ENCODE peak calls at places on chromosomes 3 and 15, in seven cellular contexts. Y is brain microvascular endothelial cell, I is nephron progenitor cell, J is SJSA1, T is right cardiac atrium, E is Karpas-422, Z is tibial nerve. F is an unnamed sample.

GRCh38 chr15:77495806-77496589 is 75.3 kb downstream of the HMG20A start:
- DNase-seq in Y (peak), I (no peak), J (peak), T (peak), E (no peak), Z (no peak), F (no peak)

GRCh38 chr3:12237912-12238650 is 50.8 kb upstream of the PPARG start:
- DNase-seq in Y (peak), I (no peak), J (peak), T (no peak), E (no peak), Z (no peak), F (no peak)

GRCh38 chr3:34139566-34139965 is 341.1 kb downstream of the PDCD6IP start:
- DNase-seq in Y (no peak), I (no peak), J (no peak), T (no peak), E (no peak), Z (no peak), F (no peak)

GRCh38 chr3:123817413-123817812 is 66.7 kb downstream of the MYLK start:
- DNase-seq in Y (no peak), I (no peak), J (no peak), T (no peak), E (no peak), Z (no peak), F (no peak)

GRCh38 chr15:70095387-70096214 is 2.1 kb downstream of the TLE3 start:
- DNase-seq in Y (no peak), I (peak), J (no peak), T (peak), E (peak), Z (no peak), F (peak)

GRCh38 chr3:147904421-147904820 is 495.3 kb downstream of the ZIC1 start:
- DNase-seq in Y (no peak), I (no peak), J (no peak), T (no peak), E (no peak), Z (no peak), F (no peak)

GRCh38 chr3:113275876-113276580 is 64.7 kb downstream of the BOC start:
- DNase-seq in Y (peak), I (peak), J (peak), T (peak), E (peak), Z (peak), F (no peak)

GRCh38 chr3:152298393-152299242 is 29.9 kb downstream of the MBNL1 start:
- DNase-seq in Y (peak), I (no peak), J (no peak), T (peak), E (peak), Z (no peak), F (peak)

GRCh38 chr15:76073554-76073953 is 13.8 kb downstream of the TMEM266 start:
- DNase-seq in Y (no peak), I (no peak), J (no peak), T (no peak), E (no peak), Z (no peak), F (no peak)

GRCh38 chr3:49869525-49870126 is at the start of gene CAMKV:
- DNase-seq in Y (no peak), I (peak), J (no peak), T (no peak), E (peak), Z (no peak), F (no peak)

GRCh38 chr3:185561958-185562357 is 9.6 kb upstream of the LIPH start:
- DNase-seq in Y (no peak), I (no peak), J (no peak), T (no peak), E (no peak), Z (no peak), F (peak)

GRCh38 chr15:68584704-68585573 is 6.1 kb downstream of the CORO2B start:
- DNase-seq in Y (no peak), I (no peak), J (no peak), T (peak), E (no peak), Z (no peak), F (no peak)

GRCh38 chr15:83365370-83365938 is 81.0 kb upstream of the BNC1 start:
- DNase-seq in Y (peak), I (peak), J (no peak), T (peak), E (no peak), Z (no peak), F (peak)

GRCh38 chr3:192819001-192819569 is 91.7 kb upstream of the FGF12 start:
- DNase-seq in Y (peak), I (peak), J (peak), T (no peak), E (no peak), Z (no peak), F (no peak)

GRCh38 chr3:151835751-151836550 is 22.0 kb downstream of the AADAC start:
- DNase-seq in Y (peak), I (no peak), J (no peak), T (no peak), E (no peak), Z (no peak), F (no peak)

GRCh38 chr15:30649952-30650929 is 24.3 kb downstream of the ARHGAP11B start:
- DNase-seq in Y (no peak), I (no peak), J (no peak), T (no peak), E (no peak), Z (no peak), F (no peak)

GRCh38 chr3:50120364-50121095 is 31.8 kb downstream of the RBM5 start:
- DNase-seq in Y (no peak), I (no peak), J (no peak), T (no peak), E (peak), Z (no peak), F (no peak)

GRCh38 chr3:71680588-71680987 is 44.6 kb downstream of the EIF4E3 start:
- DNase-seq in Y (peak), I (no peak), J (no peak), T (no peak), E (no peak), Z (no peak), F (no peak)

GRCh38 chr3:156551261-156551660 is 3.7 kb downstream of the SSR3 start:
- DNase-seq in Y (peak), I (no peak), J (peak), T (peak), E (no peak), Z (no peak), F (no peak)

GRCh38 chr3:143972495-143973351 is 1.1 kb downstream of the DIPK2A start:
- DNase-seq in Y (peak), I (peak), J (peak), T (peak), E (peak), Z (peak), F (peak)

GRCh38 chr3:55487376-55488241 is 503 bp upstream of the WNT5A start:
- DNase-seq in Y (peak), I (peak), J (peak), T (peak), E (peak), Z (no peak), F (peak)

GRCh38 chr15:82804575-82804949 is 1.3 kb downstream of the FSD2 start:
- DNase-seq in Y (no peak), I (no peak), J (no peak), T (no peak), E (no peak), Z (no peak), F (no peak)

F was measured in testis.